ENCODE peak calls at places on chromosomes 11 and 22, in six cellular contexts. One of them, this sample, is unnamed.

GRCh38 chr22:23073506-23074229 is 3.3 kb downstream of the GNAZ start:
- DNase-seq in NCI-H446: no peak
- DNase-seq in stimulated activated CD8-positive, alpha-beta memory T cell treated with anti-CD3 and anti-CD28 coated beads, Interleukin-2, amount 100 ng/mL, for 48 hours: no peak
- DNase-seq in anterior cingulate cortex: no peak
- DNase-seq in stimulated activated CD4-positive, alpha-beta T cell treated with anti-CD3 and anti-CD28 coated beads, Interleukin-12 subunit alpha, Interleukin-12 subunit beta, amount 100 ng/mL, for 24 hours: no peak
- DNase-seq in IMR-90: no peak
- DNase-seq in this sample: no peak

GRCh38 chr22:20438678-20439492 is 1.3 kb upstream of the SCARF2 start:
- DNase-seq in NCI-H446: no peak
- DNase-seq in stimulated activated CD8-positive, alpha-beta memory T cell treated with anti-CD3 and anti-CD28 coated beads, Interleukin-2, amount 100 ng/mL, for 48 hours: no peak
- DNase-seq in anterior cingulate cortex: no peak
- DNase-seq in stimulated activated CD4-positive, alpha-beta T cell treated with anti-CD3 and anti-CD28 coated beads, Interleukin-12 subunit alpha, Interleukin-12 subunit beta, amount 100 ng/mL, for 24 hours: no peak
- DNase-seq in IMR-90: no peak
- DNase-seq in this sample: no peak

GRCh38 chr11:75815345-75815983 is 454 bp downstream of the UVRAG start:
- DNase-seq in NCI-H446: peak
- DNase-seq in stimulated activated CD8-positive, alpha-beta memory T cell treated with anti-CD3 and anti-CD28 coated beads, Interleukin-2, amount 100 ng/mL, for 48 hours: peak
- DNase-seq in anterior cingulate cortex: no peak
- DNase-seq in stimulated activated CD4-positive, alpha-beta T cell treated with anti-CD3 and anti-CD28 coated beads, Interleukin-12 subunit alpha, Interleukin-12 subunit beta, amount 100 ng/mL, for 24 hours: peak
- DNase-seq in IMR-90: peak
- DNase-seq in this sample: no peak

GRCh38 chr11:32427616-32427934 is 7.8 kb downstream of the WT1 start:
- DNase-seq in NCI-H446: no peak
- DNase-seq in stimulated activated CD8-positive, alpha-beta memory T cell treated with anti-CD3 and anti-CD28 coated beads, Interleukin-2, amount 100 ng/mL, for 48 hours: no peak
- DNase-seq in anterior cingulate cortex: no peak
- DNase-seq in stimulated activated CD4-positive, alpha-beta T cell treated with anti-CD3 and anti-CD28 coated beads, Interleukin-12 subunit alpha, Interleukin-12 subunit beta, amount 100 ng/mL, for 24 hours: no peak
- DNase-seq in IMR-90: no peak
- DNase-seq in this sample: no peak

GRCh38 chr11:25319068-25319467 is 822.2 kb downstream of the LUZP2 start:
- DNase-seq in NCI-H446: no peak
- DNase-seq in stimulated activated CD8-positive, alpha-beta memory T cell treated with anti-CD3 and anti-CD28 coated beads, Interleukin-2, amount 100 ng/mL, for 48 hours: no peak
- DNase-seq in anterior cingulate cortex: no peak
- DNase-seq in stimulated activated CD4-positive, alpha-beta T cell treated with anti-CD3 and anti-CD28 coated beads, Interleukin-12 subunit alpha, Interleukin-12 subunit beta, amount 100 ng/mL, for 24 hours: no peak
- DNase-seq in IMR-90: no peak
- DNase-seq in this sample: no peak

GRCh38 chr11:64865286-64866172 is 12.9 kb downstream of the EHD1 start:
- DNase-seq in NCI-H446: no peak
- DNase-seq in stimulated activated CD8-positive, alpha-beta memory T cell treated with anti-CD3 and anti-CD28 coated beads, Interleukin-2, amount 100 ng/mL, for 48 hours: no peak
- DNase-seq in anterior cingulate cortex: no peak
- DNase-seq in stimulated activated CD4-positive, alpha-beta T cell treated with anti-CD3 and anti-CD28 coated beads, Interleukin-12 subunit alpha, Interleukin-12 subunit beta, amount 100 ng/mL, for 24 hours: no peak
- DNase-seq in IMR-90: peak
- DNase-seq in this sample: no peak

GRCh38 chr11:77101043-77101537 is 1.6 kb upstream of the OMP start:
- DNase-seq in NCI-H446: peak
- DNase-seq in stimulated activated CD8-positive, alpha-beta memory T cell treated with anti-CD3 and anti-CD28 coated beads, Interleukin-2, amount 100 ng/mL, for 48 hours: no peak
- DNase-seq in anterior cingulate cortex: no peak
- DNase-seq in stimulated activated CD4-positive, alpha-beta T cell treated with anti-CD3 and anti-CD28 coated beads, Interleukin-12 subunit alpha, Interleukin-12 subunit beta, amount 100 ng/mL, for 24 hours: no peak
- DNase-seq in IMR-90: peak
- DNase-seq in this sample: no peak

GRCh38 chr11:47995318-47995717 is 15.0 kb downstream of the PTPRJ start:
- DNase-seq in NCI-H446: no peak
- DNase-seq in stimulated activated CD8-positive, alpha-beta memory T cell treated with anti-CD3 and anti-CD28 coated beads, Interleukin-2, amount 100 ng/mL, for 48 hours: no peak
- DNase-seq in anterior cingulate cortex: no peak
- DNase-seq in stimulated activated CD4-positive, alpha-beta T cell treated with anti-CD3 and anti-CD28 coated beads, Interleukin-12 subunit alpha, Interleukin-12 subunit beta, amount 100 ng/mL, for 24 hours: no peak
- DNase-seq in IMR-90: no peak
- DNase-seq in this sample: no peak

GRCh38 chr22:47596176-47596690 is 833.8 kb downstream of the TBC1D22A start:
- DNase-seq in NCI-H446: no peak
- DNase-seq in stimulated activated CD8-positive, alpha-beta memory T cell treated with anti-CD3 and anti-CD28 coated beads, Interleukin-2, amount 100 ng/mL, for 48 hours: no peak
- DNase-seq in anterior cingulate cortex: no peak
- DNase-seq in stimulated activated CD4-positive, alpha-beta T cell treated with anti-CD3 and anti-CD28 coated beads, Interleukin-12 subunit alpha, Interleukin-12 subunit beta, amount 100 ng/mL, for 24 hours: no peak
- DNase-seq in IMR-90: no peak
- DNase-seq in this sample: no peak

GRCh38 chr22:20926243-20926642 is 9.0 kb downstream of the CRKL start:
- DNase-seq in NCI-H446: no peak
- DNase-seq in stimulated activated CD8-positive, alpha-beta memory T cell treated with anti-CD3 and anti-CD28 coated beads, Interleukin-2, amount 100 ng/mL, for 48 hours: no peak
- DNase-seq in anterior cingulate cortex: no peak
- DNase-seq in stimulated activated CD4-positive, alpha-beta T cell treated with anti-CD3 and anti-CD28 coated beads, Interleukin-12 subunit alpha, Interleukin-12 subunit beta, amount 100 ng/mL, for 24 hours: no peak
- DNase-seq in IMR-90: no peak
- DNase-seq in this sample: no peak

GRCh38 chr22:40922484-40923303 is 28.5 kb upstream of the RBX1 start:
- DNase-seq in NCI-H446: peak
- DNase-seq in stimulated activated CD8-positive, alpha-beta memory T cell treated with anti-CD3 and anti-CD28 coated beads, Interleukin-2, amount 100 ng/mL, for 48 hours: no peak
- DNase-seq in anterior cingulate cortex: no peak
- DNase-seq in stimulated activated CD4-positive, alpha-beta T cell treated with anti-CD3 and anti-CD28 coated beads, Interleukin-12 subunit alpha, Interleukin-12 subunit beta, amount 100 ng/mL, for 24 hours: no peak
- DNase-seq in IMR-90: peak
- DNase-seq in this sample: peak

GRCh38 chr22:50298937-50299656 is 8.3 kb downstream of the PLXNB2 start:
- DNase-seq in NCI-H446: no peak
- DNase-seq in stimulated activated CD8-positive, alpha-beta memory T cell treated with anti-CD3 and anti-CD28 coated beads, Interleukin-2, amount 100 ng/mL, for 48 hours: no peak
- DNase-seq in anterior cingulate cortex: no peak
- DNase-seq in stimulated activated CD4-positive, alpha-beta T cell treated with anti-CD3 and anti-CD28 coated beads, Interleukin-12 subunit alpha, Interleukin-12 subunit beta, amount 100 ng/mL, for 24 hours: no peak
- DNase-seq in IMR-90: peak
- DNase-seq in this sample: no peak

GRCh38 chr11:12829536-12830314 is 155.5 kb downstream of the TEAD1 start:
- DNase-seq in NCI-H446: no peak
- DNase-seq in stimulated activated CD8-positive, alpha-beta memory T cell treated with anti-CD3 and anti-CD28 coated beads, Interleukin-2, amount 100 ng/mL, for 48 hours: no peak
- DNase-seq in anterior cingulate cortex: no peak
- DNase-seq in stimulated activated CD4-positive, alpha-beta T cell treated with anti-CD3 and anti-CD28 coated beads, Interleukin-12 subunit alpha, Interleukin-12 subunit beta, amount 100 ng/mL, for 24 hours: no peak
- DNase-seq in IMR-90: no peak
- DNase-seq in this sample: no peak

GRCh38 chr11:123684601-123685000 is 30.2 kb upstream of the SCN3B start:
- DNase-seq in NCI-H446: no peak
- DNase-seq in stimulated activated CD8-positive, alpha-beta memory T cell treated with anti-CD3 and anti-CD28 coated beads, Interleukin-2, amount 100 ng/mL, for 48 hours: no peak
- DNase-seq in anterior cingulate cortex: no peak
- DNase-seq in stimulated activated CD4-positive, alpha-beta T cell treated with anti-CD3 and anti-CD28 coated beads, Interleukin-12 subunit alpha, Interleukin-12 subunit beta, amount 100 ng/mL, for 24 hours: no peak
- DNase-seq in IMR-90: no peak
- DNase-seq in this sample: no peak

GRCh38 chr11:117973446-117973922 is 12.7 kb upstream of the IL10RA start:
- DNase-seq in NCI-H446: no peak
- DNase-seq in stimulated activated CD8-positive, alpha-beta memory T cell treated with anti-CD3 and anti-CD28 coated beads, Interleukin-2, amount 100 ng/mL, for 48 hours: no peak
- DNase-seq in anterior cingulate cortex: no peak
- DNase-seq in stimulated activated CD4-positive, alpha-beta T cell treated with anti-CD3 and anti-CD28 coated beads, Interleukin-12 subunit alpha, Interleukin-12 subunit beta, amount 100 ng/mL, for 24 hours: no peak
- DNase-seq in IMR-90: no peak
- DNase-seq in this sample: no peak

GRCh38 chr11:45110562-45110961 is 35.9 kb upstream of the PRDM11 start:
- DNase-seq in NCI-H446: peak
- DNase-seq in stimulated activated CD8-positive, alpha-beta memory T cell treated with anti-CD3 and anti-CD28 coated beads, Interleukin-2, amount 100 ng/mL, for 48 hours: no peak
- DNase-seq in anterior cingulate cortex: no peak
- DNase-seq in stimulated activated CD4-positive, alpha-beta T cell treated with anti-CD3 and anti-CD28 coated beads, Interleukin-12 subunit alpha, Interleukin-12 subunit beta, amount 100 ng/mL, for 24 hours: no peak
- DNase-seq in IMR-90: peak
- DNase-seq in this sample: no peak

GRCh38 chr11:71574418-71574817 is 8.3 kb downstream of the KRTAP5-11 start:
- DNase-seq in NCI-H446: no peak
- DNase-seq in stimulated activated CD8-positive, alpha-beta memory T cell treated with anti-CD3 and anti-CD28 coated beads, Interleukin-2, amount 100 ng/mL, for 48 hours: no peak
- DNase-seq in anterior cingulate cortex: no peak
- DNase-seq in stimulated activated CD4-positive, alpha-beta T cell treated with anti-CD3 and anti-CD28 coated beads, Interleukin-12 subunit alpha, Interleukin-12 subunit beta, amount 100 ng/mL, for 24 hours: no peak
- DNase-seq in IMR-90: no peak
- DNase-seq in this sample: no peak

GRCh38 chr11:27100534-27100933 is 59.9 kb downstream of the BBOX1 start:
- DNase-seq in NCI-H446: peak
- DNase-seq in stimulated activated CD8-positive, alpha-beta memory T cell treated with anti-CD3 and anti-CD28 coated beads, Interleukin-2, amount 100 ng/mL, for 48 hours: no peak
- DNase-seq in anterior cingulate cortex: no peak
- DNase-seq in stimulated activated CD4-positive, alpha-beta T cell treated with anti-CD3 and anti-CD28 coated beads, Interleukin-12 subunit alpha, Interleukin-12 subunit beta, amount 100 ng/mL, for 24 hours: no peak
- DNase-seq in IMR-90: no peak
- DNase-seq in this sample: peak

GRCh38 chr11:20443596-20443995 is 56.1 kb downstream of the PRMT3 start:
- DNase-seq in NCI-H446: peak
- DNase-seq in stimulated activated CD8-positive, alpha-beta memory T cell treated with anti-CD3 and anti-CD28 coated beads, Interleukin-2, amount 100 ng/mL, for 48 hours: no peak
- DNase-seq in anterior cingulate cortex: no peak
- DNase-seq in stimulated activated CD4-positive, alpha-beta T cell treated with anti-CD3 and anti-CD28 coated beads, Interleukin-12 subunit alpha, Interleukin-12 subunit beta, amount 100 ng/mL, for 24 hours: no peak
- DNase-seq in IMR-90: peak
- DNase-seq in this sample: no peak